ENCODE peak calls at places on chromosomes 13 and 19, in four cellular contexts. I is stimulated activated CD4-positive, alpha-beta T cell treated with anti-CD3 and anti-CD28 coated beads, Interleukin-2, amount 100 ng/mL, for 24 hours; E is HEK293T; H is endothelial cell. R is an unnamed sample.

GRCh38 chr19:55041627-55042343 is 3.7 kb upstream of the GP6 start:
- DNase-seq in H (peak; percentile 48), I (peak; percentile 30), E (no peak), R (no peak)

GRCh38 chr19:46551175-46551574 is 50.0 kb upstream of the CALM3 start:
- DNase-seq in I (no peak), E (no peak), H (no peak), R (no peak)

GRCh38 chr19:703651-704446 is 4.9 kb upstream of the PALM start:
- DNase-seq in E (peak; percentile 97), I (peak; percentile 61), H (peak; percentile 66), R (peak; percentile 66)

GRCh38 chr19:31271569-31271911 is 77.7 kb downstream of the TSHZ3 start:
- DNase-seq in I (no peak), H (no peak), E (no peak), R (no peak)

GRCh38 chr13:23870356-23871146 is 18.6 kb downstream of the MIPEP start:
- DNase-seq in E (no peak), I (no peak), H (no peak), R (no peak)

GRCh38 chr19:33302974-33303790 is 848 bp upstream of the CEBPA start:
- DNase-seq in H (peak; percentile 71), E (peak; percentile 74), I (no peak), R (no peak)

GRCh38 chr13:33644607-33645543 is 173.1 kb upstream of the RFC3 start:
- DNase-seq in H (no peak), E (no peak), I (no peak), R (no peak)

GRCh38 chr13:51933466-51934058 is 71.8 kb downstream of the CCDC70 start:
- DNase-seq in E (no peak), I (no peak), H (no peak), R (no peak)

GRCh38 chr19:19579533-19580361 is 38.7 kb downstream of the PBX4 start:
- DNase-seq in E (no peak), H (no peak), I (no peak), R (no peak)

GRCh38 chr19:4913996-4914735 is 4.9 kb downstream of the UHRF1 start:
- DNase-seq in I (peak; percentile 34), E (no peak), H (no peak), R (no peak)

GRCh38 chr19:47176071-47176626 is 45.5 kb downstream of the SAE1 start:
- DNase-seq in E (no peak), H (no peak), I (no peak), R (no peak)

GRCh38 chr19:38648789-38649304 is 1.4 kb downstream of the ACTN4 start:
- DNase-seq in E (no peak), I (no peak), H (no peak), R (no peak)

GRCh38 chr13:36062249-36062648 is 68.9 kb downstream of the DCLK1 start:
- DNase-seq in H (no peak), I (no peak), E (no peak), R (no peak)

GRCh38 chr13:112062619-112063308 is 4.2 kb upstream of the SOX1 start:
- DNase-seq in E (no peak), H (peak; percentile 79), I (no peak), R (no peak)

GRCh38 chr19:55437410-55437809 is 5.7 kb downstream of the SHISA7 start:
- DNase-seq in I (no peak), H (peak; percentile 78), E (peak; percentile 77), R (peak; percentile 92)

GRCh38 chr13:111047326-111047725 is 67.8 kb upstream of the ARHGEF7 start:
- DNase-seq in I (no peak), E (no peak), H (no peak), R (no peak)

GRCh38 chr13:20435616-20436368 is 89.9 kb downstream of the CRYL1 start:
- DNase-seq in I (no peak), H (no peak), E (no peak), R (no peak)

R was measured in HuH-7.5.